ENCODE peak calls at places on chromosomes 11 and 22, in five cellular contexts. A is AG04450, Q is Caco-2, J is astrocyte, D is fibroblast of lung. P is an unnamed sample.

GRCh38 chr11:75100314-75100713 is 3.6 kb upstream of the OR2AT4 start:
- DNase-seq in J (peak), Q (no peak), D (no peak), A (peak), P (no peak)

GRCh38 chr22:41524809-41525449 is 19.3 kb downstream of the POLR3H start:
- DNase-seq in Q (no peak), D (no peak), J (no peak), A (no peak), P (no peak)

GRCh38 chr11:46246514-46246913 is 30.9 kb upstream of the CREB3L1 start:
- DNase-seq in J (peak), A (no peak), D (peak), Q (no peak), P (no peak)

GRCh38 chr11:11975201-11976092 is 33.0 kb downstream of the DKK3 start:
- DNase-seq in Q (no peak), A (no peak), J (no peak), D (no peak), P (no peak)

GRCh38 chr11:13859986-13860385 is 102.5 kb upstream of the SPON1 start:
- DNase-seq in Q (no peak), D (no peak), J (no peak), A (no peak), P (no peak)

GRCh38 chr11:1538153-1538552 is 33.9 kb downstream of the DUSP8 start:
- DNase-seq in Q (no peak), J (no peak), D (no peak), A (no peak), P (no peak)

GRCh38 chr11:45262900-45263299 is 23.2 kb downstream of the SYT13 start:
- DNase-seq in J (no peak), Q (no peak), D (no peak), A (no peak), P (no peak)

GRCh38 chr22:46799626-46800025 is 37.2 kb downstream of the TBC1D22A start:
- DNase-seq in Q (peak), D (no peak), J (no peak), A (no peak), P (no peak)

GRCh38 chr11:17185938-17186337 is 21.8 kb downstream of the PIK3C2A start:
- DNase-seq in Q (no peak), A (no peak), D (no peak), J (no peak), P (no peak)

GRCh38 chr22:11253000-11253511 is 4274.9 kb upstream of the OR11H1 start:
- DNase-seq in Q (no peak), D (no peak), A (no peak), J (no peak), P (no peak)

GRCh38 chr11:128862913-128863660 is 4.0 kb downstream of the KCNJ1 start:
- DNase-seq in J (peak), A (peak), D (peak), Q (no peak), P (no peak)

GRCh38 chr22:46043816-46044717 is 67.1 kb upstream of the WNT7B start:
- DNase-seq in Q (peak), A (no peak), D (no peak), J (no peak), P (no peak)

GRCh38 chr22:26017932-26018331 is 151.3 kb upstream of the SEZ6L start:
- DNase-seq in J (no peak), A (no peak), Q (no peak), D (no peak), P (no peak)

GRCh38 chr11:40338739-40339138 is 1120.7 kb downstream of the LRRC4C start:
- DNase-seq in J (peak), A (peak), Q (no peak), D (peak), P (no peak)

GRCh38 chr11:95024958-95025357 is at the start of gene KDM4E:
- DNase-seq in Q (no peak), J (no peak), A (no peak), D (no peak), P (no peak)

GRCh38 chr11:69166186-69167115 is 10.7 kb downstream of the SMIM38 start:
- DNase-seq in Q (no peak), A (peak), J (peak), D (peak), P (peak)

GRCh38 chr22:47612136-47612910 is 849.9 kb downstream of the TBC1D22A start:
- DNase-seq in Q (no peak), D (no peak), J (no peak), A (no peak), P (no peak)

GRCh38 chr11:77497368-77497767 is 23.5 kb upstream of the PAK1 start:
- DNase-seq in J (no peak), D (no peak), A (no peak), Q (no peak), P (no peak)

GRCh38 chr22:37804886-37805857 is 2.6 kb upstream of the GCAT start:
- DNase-seq in D (peak), J (peak), A (no peak), Q (peak), P (no peak)

GRCh38 chr22:37804502-37804885 is 3.2 kb upstream of the GCAT start:
- DNase-seq in J (no peak), Q (no peak), D (no peak), A (no peak), P (no peak)

GRCh38 chr22:37806409-37807338 is 1.1 kb upstream of the GCAT start:
- DNase-seq in Q (no peak), A (no peak), J (peak), D (peak), P (no peak)

GRCh38 chr22:37807410-37808293 is at the start of gene GCAT:
- DNase-seq in D (peak), Q (peak), J (peak), A (peak), P (no peak)

DNA sequence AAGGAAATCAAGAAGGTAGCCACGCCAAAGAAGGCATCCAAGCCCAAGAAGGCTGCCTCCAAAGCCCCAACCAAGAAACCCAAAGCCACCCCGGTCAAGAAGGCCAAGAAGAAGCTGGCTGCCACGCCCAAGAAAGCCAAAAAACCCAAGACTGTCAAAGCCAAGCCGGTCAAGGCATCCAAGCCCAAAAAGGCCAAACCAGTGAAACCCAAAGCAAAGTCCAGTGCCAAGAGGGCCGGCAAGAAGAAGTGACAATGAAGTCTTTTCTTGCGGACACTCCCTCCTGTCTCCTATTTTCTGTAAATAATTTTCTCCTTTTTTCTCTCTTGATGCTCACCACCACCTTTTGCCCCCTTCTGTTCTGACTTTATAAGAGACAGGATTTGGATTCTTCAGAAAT is 1.9 kb upstream of the GCAT start:
- DNase-seq in Q (no peak), A (no peak), J (no peak), D (no peak), P (no peak)
- H3K4me3 ChIP-seq in Q (peak), A (peak), J (peak), D (peak), P (peak)

GRCh38 chr22:36152088-36152487 is 8.5 kb downstream of the APOL3 start:
- DNase-seq in J (no peak), D (no peak), A (no peak), Q (no peak), P (no peak)

GRCh38 chr22:36153756-36154155 is 6.8 kb downstream of the APOL3 start:
- DNase-seq in D (no peak), Q (no peak), A (no peak), J (no peak), P (no peak)

GRCh38 chr22:36156515-36157419 is 3.8 kb downstream of the APOL3 start:
- DNase-seq in Q (no peak), D (peak), A (peak), J (peak), P (no peak)

GRCh38 chr22:36155702-36156101 is 4.9 kb downstream of the APOL3 start:
- DNase-seq in D (peak), Q (no peak), J (no peak), A (no peak), P (no peak)

DNA sequence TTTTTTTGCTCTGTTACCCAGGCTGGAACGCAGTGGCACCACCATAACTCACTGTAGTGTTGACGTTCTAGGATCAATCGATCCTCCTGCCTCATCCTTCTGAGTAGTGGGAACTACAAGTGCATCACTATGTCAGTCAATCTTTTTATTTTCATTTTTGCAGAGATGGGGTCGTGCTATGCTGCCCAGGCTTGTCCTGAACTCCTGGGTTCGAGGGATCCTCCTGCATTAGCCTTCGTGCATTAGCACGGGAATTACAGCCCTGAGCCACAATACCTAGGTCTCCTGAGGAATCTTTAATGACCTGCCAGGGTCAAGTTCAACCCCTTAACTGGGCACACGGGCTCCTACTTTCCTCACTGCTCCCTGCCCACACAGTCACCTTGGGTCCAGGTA is 4.4 kb downstream of the APOL3 start:
- DNase-seq in J (no peak), Q (no peak), A (no peak), D (no peak), P (no peak)
- H3K4me3 ChIP-seq in J (peak), Q (no peak), A (peak), D (peak), P (no peak)

GRCh38 chr11:132123854-132124835 is 753.7 kb downstream of the NTM start:
- DNase-seq in A (no peak), J (no peak), Q (no peak), D (no peak), P (no peak)

GRCh38 chr11:132125855-132126841 is 755.7 kb downstream of the NTM start:
- DNase-seq in D (peak), J (no peak), Q (no peak), A (no peak), P (no peak)

GRCh38 chr11:132131051-132131450 is 760.6 kb downstream of the NTM start:
- DNase-seq in D (no peak), Q (no peak), J (no peak), A (no peak), P (no peak)

GRCh38 chr11:132123449-132123848 is 753.0 kb downstream of the NTM start:
- DNase-seq in Q (no peak), A (no peak), D (no peak), J (no peak), P (no peak)

DNA sequence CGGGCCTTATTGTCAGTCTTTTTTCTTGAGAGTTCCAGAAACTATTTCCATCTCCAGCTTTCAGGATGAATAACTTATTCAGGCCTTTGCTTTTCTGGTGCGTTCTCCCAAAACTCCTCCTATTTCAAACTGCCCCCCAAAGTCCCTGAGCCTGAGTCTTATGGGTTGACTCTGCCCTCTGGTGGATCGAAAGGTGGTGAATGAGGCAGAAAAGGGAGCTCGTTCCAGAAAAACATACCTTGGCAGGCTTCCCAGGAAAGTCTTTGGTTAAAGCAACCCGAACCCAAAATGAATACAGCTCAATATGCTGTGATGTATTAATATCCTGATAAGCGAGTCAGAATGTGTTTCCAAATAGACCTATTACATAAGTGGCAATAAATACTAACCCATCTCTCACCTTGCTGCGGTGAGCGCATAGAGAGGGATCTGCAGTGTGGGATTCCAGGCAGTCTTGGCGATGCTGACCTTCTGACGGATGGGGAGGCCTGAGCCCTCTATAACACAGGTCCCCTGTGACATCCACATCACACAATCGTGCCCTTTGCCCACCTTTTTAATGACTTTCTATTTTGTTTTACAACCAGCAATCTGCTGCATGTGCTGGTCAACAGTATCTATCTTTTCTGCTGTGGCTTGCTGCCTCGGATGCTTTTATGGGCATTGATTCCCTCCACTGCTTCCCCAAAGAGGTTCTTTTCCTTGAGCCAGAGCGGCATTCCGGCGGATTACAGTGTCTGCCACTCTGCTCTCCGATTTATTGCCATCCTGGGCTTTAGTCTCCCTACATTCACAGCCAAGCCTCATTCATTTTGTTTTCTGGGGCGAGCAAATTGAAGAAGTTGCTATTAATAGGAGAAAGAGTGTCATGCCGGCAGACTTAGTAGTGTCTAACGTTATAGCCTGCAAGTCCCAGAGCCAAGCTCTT is 756.8 kb downstream of the NTM start:
- DNase-seq in D (peak), J (peak), Q (no peak), A (peak), P (peak)
- H3K4me3 ChIP-seq in D (no peak), J (peak), Q (no peak), A (peak), P (no peak)

DNA sequence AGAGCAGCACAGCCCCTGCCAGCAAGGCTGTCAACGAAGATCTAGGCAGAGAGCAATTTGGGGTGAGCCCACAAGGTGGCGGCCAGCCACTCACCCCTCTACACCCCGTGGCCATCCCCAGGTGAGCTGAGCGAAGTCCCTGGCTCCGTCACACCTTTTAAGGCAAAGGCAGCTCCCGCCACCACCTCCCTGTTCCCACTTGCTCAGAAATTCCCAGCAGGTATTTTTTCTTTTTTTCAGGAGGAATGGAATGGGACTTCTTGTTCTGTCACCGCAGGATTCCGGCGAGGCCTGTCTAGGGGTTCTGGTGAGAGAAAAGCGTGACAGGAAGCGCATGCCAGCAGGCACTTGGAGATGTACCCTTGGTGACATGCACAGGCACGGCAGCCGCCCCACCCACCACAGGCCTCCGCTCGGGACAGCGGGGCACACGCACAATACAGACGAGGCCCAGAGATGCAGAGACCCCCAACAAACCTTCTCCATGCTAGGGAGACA is 10.0 kb downstream of the RPL3 start:
- DNase-seq in Q (no peak), J (no peak), D (peak), A (no peak), P (no peak)
- H3K4me3 ChIP-seq in Q (no peak), J (peak), D (no peak), A (peak), P (peak)

GRCh38 chr22:27302501-27302900 is 499.1 kb downstream of the MN1 start:
- DNase-seq in D (no peak), J (no peak), A (no peak), Q (no peak), P (no peak)
- H3K4me3 ChIP-seq in D (no peak), J (no peak), A (no peak), Q (no peak), P (no peak)

GRCh38 chr22:38861927-38862326 is 10.1 kb downstream of the CBX6 start:
- DNase-seq in D (no peak), A (no peak), J (no peak), Q (no peak), P (no peak)

GRCh38 chr22:38864361-38865191 is 7.4 kb downstream of the CBX6 start:
- DNase-seq in D (no peak), A (no peak), J (no peak), Q (no peak), P (no peak)

GRCh38 chr22:38863531-38864131 is 8.4 kb downstream of the CBX6 start:
- DNase-seq in D (no peak), J (no peak), Q (no peak), A (no peak), P (no peak)

GRCh38 chr22:38861170-38861874 is 10.7 kb downstream of the CBX6 start:
- DNase-seq in Q (no peak), A (no peak), D (no peak), J (no peak), P (no peak)

DNA sequence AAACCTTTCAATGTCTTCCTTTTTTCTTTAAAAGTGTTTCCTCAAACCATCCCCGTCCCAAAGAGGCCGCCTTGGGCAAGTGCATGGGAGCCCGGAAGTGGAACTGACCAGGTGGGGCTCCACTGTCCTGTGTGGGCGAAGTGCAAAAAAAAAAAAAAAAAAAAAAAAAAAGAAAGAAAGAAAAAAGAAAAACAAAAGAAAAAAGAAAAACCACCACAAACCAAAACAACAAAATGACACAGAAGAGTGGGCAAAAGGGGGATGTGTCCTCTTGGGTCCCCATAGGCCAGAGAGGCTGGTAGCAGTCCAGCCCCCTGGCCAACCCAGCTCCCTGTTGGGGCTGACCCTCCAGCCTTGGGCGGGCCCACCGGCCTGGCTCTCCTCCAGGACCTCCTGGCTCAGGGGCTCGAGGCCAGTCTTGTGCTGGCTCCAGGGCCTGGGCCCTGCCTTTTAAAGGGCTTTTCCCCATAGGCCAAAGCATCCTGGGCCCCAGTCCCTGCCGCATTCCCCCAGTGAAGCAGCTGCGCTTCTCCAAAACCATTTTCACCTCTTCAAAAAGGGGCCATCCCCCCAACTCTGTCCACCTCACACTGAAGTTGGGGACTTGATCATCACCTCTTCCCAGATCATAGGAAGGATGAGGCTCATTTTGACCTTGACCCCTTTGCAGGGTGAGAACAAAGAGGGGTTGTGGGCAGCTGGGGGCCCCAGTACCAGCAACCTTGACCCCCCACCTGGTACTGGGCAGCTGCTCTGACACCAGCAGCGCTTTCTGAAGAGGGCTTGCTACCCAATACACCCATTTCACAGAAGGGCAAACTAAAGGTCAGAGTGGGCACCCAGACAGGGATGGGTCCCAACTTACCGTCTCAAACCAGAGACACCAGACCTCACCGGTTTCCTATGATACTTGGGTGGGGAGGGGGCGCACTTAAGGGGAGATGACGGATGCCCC is 9.4 kb downstream of the CBX6 start:
- DNase-seq in D (peak), Q (no peak), J (no peak), A (no peak), P (no peak)
- H3K4me3 ChIP-seq in D (no peak), Q (no peak), J (no peak), A (no peak), P (no peak)

GRCh38 chr11:43537831-43538230 is 142.7 kb upstream of the HSD17B12 start:
- DNase-seq in A (no peak), Q (no peak), D (no peak), J (no peak), P (no peak)
- H3K4me3 ChIP-seq in A (no peak), Q (no peak), D (no peak), J (no peak), P (no peak)

P was measured in SK-N-MC.